ENCODE peak calls at places on chromosomes 5 and 9, in nine cellular contexts. One of them, this sample, is unnamed.

GRCh38 chr5:180343846-180344327 is 9.2 kb downstream of the GFPT2 start:
- DNase-seq in GM23338: no peak
- DNase-seq in NCI-H345: no peak
- DNase-seq in EH: peak
- DNase-seq in amniotic stem cell: no peak
- DNase-seq in EL: no peak
- DNase-seq in hepatocyte: peak
- DNase-seq in stimulated activated effector memory CD8-positive, alpha-beta T cell treated with anti-CD3 and anti-CD28 coated beads, Interleukin-12 subunit alpha, Interleukin-12 subunit beta, amount 100 ng/mL, for 72 hours: no peak
- DNase-seq in NCI-H187 treated with DMSO at 0.1 percent for 48 hours: no peak
- DNase-seq in this sample: no peak

GRCh38 chr5:140145223-140145622 is 19.5 kb downstream of the IGIP start:
- DNase-seq in stimulated activated effector memory CD8-positive, alpha-beta T cell treated with anti-CD3 and anti-CD28 coated beads, Interleukin-12 subunit alpha, Interleukin-12 subunit beta, amount 100 ng/mL, for 72 hours: peak
- DNase-seq in NCI-H345: no peak
- DNase-seq in EL: no peak
- DNase-seq in EH: no peak
- DNase-seq in NCI-H187 treated with DMSO at 0.1 percent for 48 hours: no peak
- DNase-seq in GM23338: no peak
- DNase-seq in hepatocyte: no peak
- DNase-seq in amniotic stem cell: no peak
- DNase-seq in this sample: no peak

GRCh38 chr9:22035591-22036011 is 26.5 kb upstream of the CDKN2B start:
- DNase-seq in hepatocyte: no peak
- DNase-seq in NCI-H345: no peak
- DNase-seq in stimulated activated effector memory CD8-positive, alpha-beta T cell treated with anti-CD3 and anti-CD28 coated beads, Interleukin-12 subunit alpha, Interleukin-12 subunit beta, amount 100 ng/mL, for 72 hours: no peak
- DNase-seq in EH: no peak
- DNase-seq in amniotic stem cell: no peak
- DNase-seq in EL: no peak
- DNase-seq in GM23338: no peak
- DNase-seq in NCI-H187 treated with DMSO at 0.1 percent for 48 hours: no peak
- DNase-seq in this sample: no peak

GRCh38 chr5:139642891-139643871 is 5.0 kb upstream of the CXXC5 start:
- DNase-seq in hepatocyte: peak
- DNase-seq in NCI-H345: no peak
- DNase-seq in NCI-H187 treated with DMSO at 0.1 percent for 48 hours: no peak
- DNase-seq in EH: no peak
- DNase-seq in EL: no peak
- DNase-seq in stimulated activated effector memory CD8-positive, alpha-beta T cell treated with anti-CD3 and anti-CD28 coated beads, Interleukin-12 subunit alpha, Interleukin-12 subunit beta, amount 100 ng/mL, for 72 hours: no peak
- DNase-seq in amniotic stem cell: no peak
- DNase-seq in GM23338: no peak
- DNase-seq in this sample: no peak

GRCh38 chr9:105385372-105385985 is 62.4 kb upstream of the FSD1L start:
- DNase-seq in EH: no peak
- DNase-seq in NCI-H345: no peak
- DNase-seq in amniotic stem cell: no peak
- DNase-seq in hepatocyte: no peak
- DNase-seq in NCI-H187 treated with DMSO at 0.1 percent for 48 hours: no peak
- DNase-seq in GM23338: peak
- DNase-seq in stimulated activated effector memory CD8-positive, alpha-beta T cell treated with anti-CD3 and anti-CD28 coated beads, Interleukin-12 subunit alpha, Interleukin-12 subunit beta, amount 100 ng/mL, for 72 hours: no peak
- DNase-seq in EL: no peak
- DNase-seq in this sample: no peak

GRCh38 chr9:118170032-118170955 is 466.1 kb downstream of the TLR4 start:
- DNase-seq in EH: peak
- DNase-seq in EL: peak
- DNase-seq in NCI-H345: peak
- DNase-seq in GM23338: peak
- DNase-seq in stimulated activated effector memory CD8-positive, alpha-beta T cell treated with anti-CD3 and anti-CD28 coated beads, Interleukin-12 subunit alpha, Interleukin-12 subunit beta, amount 100 ng/mL, for 72 hours: no peak
- DNase-seq in hepatocyte: peak
- DNase-seq in NCI-H187 treated with DMSO at 0.1 percent for 48 hours: no peak
- DNase-seq in amniotic stem cell: no peak
- DNase-seq in this sample: peak

GRCh38 chr5:146446861-146447733 is at the start of gene TCERG1:
- DNase-seq in stimulated activated effector memory CD8-positive, alpha-beta T cell treated with anti-CD3 and anti-CD28 coated beads, Interleukin-12 subunit alpha, Interleukin-12 subunit beta, amount 100 ng/mL, for 72 hours: peak
- DNase-seq in NCI-H345: peak
- DNase-seq in amniotic stem cell: peak
- DNase-seq in GM23338: peak
- DNase-seq in EH: peak
- DNase-seq in NCI-H187 treated with DMSO at 0.1 percent for 48 hours: peak
- DNase-seq in hepatocyte: peak
- DNase-seq in EL: peak
- DNase-seq in this sample: peak

GRCh38 chr5:135578685-135579341 is at the start of gene CXCL14:
- DNase-seq in EH: peak
- DNase-seq in GM23338: peak
- DNase-seq in EL: peak
- DNase-seq in stimulated activated effector memory CD8-positive, alpha-beta T cell treated with anti-CD3 and anti-CD28 coated beads, Interleukin-12 subunit alpha, Interleukin-12 subunit beta, amount 100 ng/mL, for 72 hours: no peak
- DNase-seq in NCI-H345: peak
- DNase-seq in amniotic stem cell: no peak
- DNase-seq in hepatocyte: peak
- DNase-seq in NCI-H187 treated with DMSO at 0.1 percent for 48 hours: no peak
- DNase-seq in this sample: peak

GRCh38 chr5:74947961-74948613 is 81.9 kb upstream of the FAM169A start:
- DNase-seq in GM23338: peak
- DNase-seq in hepatocyte: peak
- DNase-seq in NCI-H187 treated with DMSO at 0.1 percent for 48 hours: no peak
- DNase-seq in NCI-H345: no peak
- DNase-seq in amniotic stem cell: no peak
- DNase-seq in EL: peak
- DNase-seq in stimulated activated effector memory CD8-positive, alpha-beta T cell treated with anti-CD3 and anti-CD28 coated beads, Interleukin-12 subunit alpha, Interleukin-12 subunit beta, amount 100 ng/mL, for 72 hours: no peak
- DNase-seq in EH: peak
- DNase-seq in this sample: no peak

GRCh38 chr9:126561582-126561981 is 52.1 kb upstream of the LMX1B start:
- DNase-seq in EH: no peak
- DNase-seq in stimulated activated effector memory CD8-positive, alpha-beta T cell treated with anti-CD3 and anti-CD28 coated beads, Interleukin-12 subunit alpha, Interleukin-12 subunit beta, amount 100 ng/mL, for 72 hours: no peak
- DNase-seq in GM23338: no peak
- DNase-seq in NCI-H187 treated with DMSO at 0.1 percent for 48 hours: no peak
- DNase-seq in hepatocyte: no peak
- DNase-seq in NCI-H345: no peak
- DNase-seq in amniotic stem cell: no peak
- DNase-seq in EL: no peak
- DNase-seq in this sample: no peak